ENCODE peak calls at places on chromosomes 6 and 20, in six cellular contexts. One of them, this sample, is unnamed.

GRCh38 chr6:80132942-80133517 is 26.6 kb downstream of the BCKDHB start:
- DNase-seq in renal cortical epithelial cell: peak; percentile 40
- DNase-seq in amygdala: no peak
- DNase-seq in naive thymus-derived CD8-positive, alpha-beta T cell: peak; percentile 12
- DNase-seq in GM12891: no peak
- DNase-seq in astrocyte of the spinal cord: peak; percentile 69
- DNase-seq in this sample: peak; percentile 40

GRCh38 chr6:52734072-52734471 is 29.2 kb downstream of the GSTA2 start:
- DNase-seq in amygdala: no peak
- DNase-seq in renal cortical epithelial cell: no peak
- DNase-seq in naive thymus-derived CD8-positive, alpha-beta T cell: no peak
- DNase-seq in GM12891: no peak
- DNase-seq in astrocyte of the spinal cord: no peak
- DNase-seq in this sample: no peak

GRCh38 chr6:148343383-148343782 is 745 bp downstream of the SASH1 start:
- DNase-seq in astrocyte of the spinal cord: no peak
- DNase-seq in amygdala: no peak
- DNase-seq in GM12891: no peak
- DNase-seq in renal cortical epithelial cell: no peak
- DNase-seq in naive thymus-derived CD8-positive, alpha-beta T cell: no peak
- DNase-seq in this sample: no peak

GRCh38 chr20:34651200-34651599 is 25.7 kb downstream of the PIGU start:
- DNase-seq in GM12891: no peak
- DNase-seq in astrocyte of the spinal cord: no peak
- DNase-seq in amygdala: no peak
- DNase-seq in naive thymus-derived CD8-positive, alpha-beta T cell: no peak
- DNase-seq in renal cortical epithelial cell: no peak
- DNase-seq in this sample: no peak

GRCh38 chr6:167141667-167142432 is 15.9 kb downstream of the GPR31 start:
- DNase-seq in astrocyte of the spinal cord: peak; percentile 15
- DNase-seq in naive thymus-derived CD8-positive, alpha-beta T cell: peak; percentile 34
- DNase-seq in GM12891: peak; percentile 56
- DNase-seq in renal cortical epithelial cell: peak; percentile 13
- DNase-seq in amygdala: no peak
- DNase-seq in this sample: peak; percentile 71

GRCh38 chr20:63351380-63351700 is 9.8 kb downstream of the CHRNA4 start:
- DNase-seq in astrocyte of the spinal cord: no peak
- DNase-seq in naive thymus-derived CD8-positive, alpha-beta T cell: no peak
- DNase-seq in GM12891: no peak
- DNase-seq in renal cortical epithelial cell: no peak
- DNase-seq in amygdala: no peak
- DNase-seq in this sample: no peak

GRCh38 chr6:120620900-120621299 is 713.4 kb downstream of the TBC1D32 start:
- DNase-seq in amygdala: no peak
- DNase-seq in GM12891: no peak
- DNase-seq in naive thymus-derived CD8-positive, alpha-beta T cell: no peak
- DNase-seq in renal cortical epithelial cell: no peak
- DNase-seq in astrocyte of the spinal cord: no peak
- DNase-seq in this sample: no peak

GRCh38 chr6:129698430-129698829 is 11.5 kb downstream of the ARHGAP18 start:
- DNase-seq in astrocyte of the spinal cord: no peak
- DNase-seq in amygdala: no peak
- DNase-seq in renal cortical epithelial cell: no peak
- DNase-seq in naive thymus-derived CD8-positive, alpha-beta T cell: no peak
- DNase-seq in GM12891: no peak
- DNase-seq in this sample: no peak

GRCh38 chr6:33344771-33345697 is 27.5 kb upstream of the ZBTB22 start:
- DNase-seq in amygdala: no peak
- DNase-seq in GM12891: peak; percentile 35
- DNase-seq in renal cortical epithelial cell: peak; percentile 89
- DNase-seq in astrocyte of the spinal cord: peak; percentile 91
- DNase-seq in naive thymus-derived CD8-positive, alpha-beta T cell: peak; percentile 55
- DNase-seq in this sample: peak; percentile 75

GRCh38 chr6:155213611-155214372 is 50.0 kb upstream of the CLDN20 start:
- DNase-seq in GM12891: no peak
- DNase-seq in astrocyte of the spinal cord: no peak
- DNase-seq in naive thymus-derived CD8-positive, alpha-beta T cell: no peak
- DNase-seq in renal cortical epithelial cell: no peak
- DNase-seq in amygdala: no peak
- DNase-seq in this sample: no peak

GRCh38 chr6:101762851-101763250 is 369.3 kb downstream of the GRIK2 start:
- DNase-seq in amygdala: no peak
- DNase-seq in naive thymus-derived CD8-positive, alpha-beta T cell: no peak
- DNase-seq in renal cortical epithelial cell: no peak
- DNase-seq in astrocyte of the spinal cord: no peak
- DNase-seq in GM12891: no peak
- DNase-seq in this sample: no peak

GRCh38 chr6:121731381-121731780 is 295.9 kb downstream of the GJA1 start:
- DNase-seq in renal cortical epithelial cell: no peak
- DNase-seq in astrocyte of the spinal cord: no peak
- DNase-seq in amygdala: no peak
- DNase-seq in naive thymus-derived CD8-positive, alpha-beta T cell: no peak
- DNase-seq in GM12891: no peak
- DNase-seq in this sample: no peak

GRCh38 chr6:168095741-168096250 is 16.8 kb upstream of the FRMD1 start:
- DNase-seq in renal cortical epithelial cell: no peak
- DNase-seq in amygdala: no peak
- DNase-seq in astrocyte of the spinal cord: no peak
- DNase-seq in naive thymus-derived CD8-positive, alpha-beta T cell: no peak
- DNase-seq in GM12891: no peak
- DNase-seq in this sample: no peak

This sample was measured in activated CD4-positive, alpha-beta memory T cell treated with anti-CD3 and anti-CD28 coated beads for 36 hours.